ENCODE peak calls at places on chromosomes 11 and 22, in six cellular contexts. One of them, this sample, is unnamed.

GRCh38 chr22:29435236-29435635 is 3.1 kb upstream of the RFPL1 start:
- DNase-seq in A549: no peak
- DNase-seq in fibroblast of lung: peak; percentile 20
- DNase-seq in CD8-positive, alpha-beta T cell: no peak
- DNase-seq in mesenchymal stem cell: no peak
- DNase-seq in CD4-positive, alpha-beta memory T cell: no peak
- DNase-seq in this sample: no peak

GRCh38 chr11:48116843-48117242 is 99.8 kb upstream of the OR4B1 start:
- DNase-seq in CD8-positive, alpha-beta T cell: no peak
- DNase-seq in A549: peak; percentile 38
- DNase-seq in mesenchymal stem cell: peak; percentile 27
- DNase-seq in CD4-positive, alpha-beta memory T cell: no peak
- DNase-seq in fibroblast of lung: no peak
- DNase-seq in this sample: peak; percentile 50

GRCh38 chr11:124793466-124794278 is 6.5 kb downstream of the MSANTD2 start:
- DNase-seq in mesenchymal stem cell: peak; percentile 63
- DNase-seq in fibroblast of lung: peak; percentile 35
- DNase-seq in A549: peak; percentile 62
- DNase-seq in CD4-positive, alpha-beta memory T cell: no peak
- DNase-seq in CD8-positive, alpha-beta T cell: peak; percentile 21
- DNase-seq in this sample: peak; percentile 76

GRCh38 chr22:46674906-46675305 is 54.7 kb downstream of the GRAMD4 start:
- DNase-seq in CD8-positive, alpha-beta T cell: no peak
- DNase-seq in CD4-positive, alpha-beta memory T cell: no peak
- DNase-seq in mesenchymal stem cell: no peak
- DNase-seq in fibroblast of lung: no peak
- DNase-seq in A549: no peak
- DNase-seq in this sample: no peak

GRCh38 chr22:41504397-41504796 is 35.5 kb downstream of the ACO2 start:
- DNase-seq in CD4-positive, alpha-beta memory T cell: no peak
- DNase-seq in CD8-positive, alpha-beta T cell: no peak
- DNase-seq in fibroblast of lung: no peak
- DNase-seq in mesenchymal stem cell: no peak
- DNase-seq in A549: no peak
- DNase-seq in this sample: peak; percentile 69

GRCh38 chr11:78870655-78871054 is 296.0 kb upstream of the NARS2 start:
- DNase-seq in mesenchymal stem cell: no peak
- DNase-seq in CD4-positive, alpha-beta memory T cell: no peak
- DNase-seq in fibroblast of lung: no peak
- DNase-seq in A549: no peak
- DNase-seq in CD8-positive, alpha-beta T cell: no peak
- DNase-seq in this sample: no peak

GRCh38 chr22:19811811-19812771 is 42.6 kb downstream of the GNB1L start:
- DNase-seq in mesenchymal stem cell: no peak
- DNase-seq in CD8-positive, alpha-beta T cell: no peak
- DNase-seq in fibroblast of lung: no peak
- DNase-seq in CD4-positive, alpha-beta memory T cell: no peak
- DNase-seq in A549: no peak
- DNase-seq in this sample: no peak

GRCh38 chr22:34004058-34004457 is 83.8 kb upstream of the LARGE1 start:
- DNase-seq in CD8-positive, alpha-beta T cell: no peak
- DNase-seq in A549: no peak
- DNase-seq in fibroblast of lung: no peak
- DNase-seq in CD4-positive, alpha-beta memory T cell: no peak
- DNase-seq in mesenchymal stem cell: no peak
- DNase-seq in this sample: no peak

GRCh38 chr11:125074511-125075241 is 11.6 kb downstream of the SLC37A2 start:
- DNase-seq in mesenchymal stem cell: no peak
- DNase-seq in CD4-positive, alpha-beta memory T cell: no peak
- DNase-seq in CD8-positive, alpha-beta T cell: no peak
- DNase-seq in fibroblast of lung: no peak
- DNase-seq in A549: no peak
- DNase-seq in this sample: no peak

GRCh38 chr22:25281675-25282345 is 62.4 kb downstream of the CRYBB2 start:
- DNase-seq in CD4-positive, alpha-beta memory T cell: no peak
- DNase-seq in mesenchymal stem cell: no peak
- DNase-seq in A549: no peak
- DNase-seq in fibroblast of lung: no peak
- DNase-seq in CD8-positive, alpha-beta T cell: no peak
- DNase-seq in this sample: no peak

GRCh38 chr11:15724611-15725010 is 609.9 kb downstream of the INSC start:
- DNase-seq in CD4-positive, alpha-beta memory T cell: no peak
- DNase-seq in CD8-positive, alpha-beta T cell: no peak
- DNase-seq in mesenchymal stem cell: peak; percentile 43
- DNase-seq in fibroblast of lung: no peak
- DNase-seq in A549: no peak
- DNase-seq in this sample: no peak

GRCh38 chr11:125583496-125583895 is 9.2 kb upstream of the STT3A start:
- DNase-seq in CD8-positive, alpha-beta T cell: no peak
- DNase-seq in fibroblast of lung: no peak
- DNase-seq in A549: no peak
- DNase-seq in CD4-positive, alpha-beta memory T cell: no peak
- DNase-seq in mesenchymal stem cell: no peak
- DNase-seq in this sample: no peak

GRCh38 chr11:6225024-6225423 is 9.4 kb downstream of the FHIP1B start:
- DNase-seq in A549: no peak
- DNase-seq in CD8-positive, alpha-beta T cell: no peak
- DNase-seq in mesenchymal stem cell: no peak
- DNase-seq in fibroblast of lung: no peak
- DNase-seq in CD4-positive, alpha-beta memory T cell: no peak
- DNase-seq in this sample: no peak

GRCh38 chr22:17117890-17118289 is 3.3 kb downstream of the TMEM121B start:
- DNase-seq in CD4-positive, alpha-beta memory T cell: no peak
- DNase-seq in fibroblast of lung: no peak
- DNase-seq in CD8-positive, alpha-beta T cell: no peak
- DNase-seq in mesenchymal stem cell: no peak
- DNase-seq in A549: no peak
- DNase-seq in this sample: no peak

GRCh38 chr11:3840870-3841425 is at the start of gene RHOG:
- DNase-seq in mesenchymal stem cell: peak; percentile 92
- DNase-seq in CD4-positive, alpha-beta memory T cell: no peak
- DNase-seq in fibroblast of lung: peak; percentile 76
- DNase-seq in A549: peak; percentile 87
- DNase-seq in CD8-positive, alpha-beta T cell: peak; percentile 61
- DNase-seq in this sample: peak; percentile 78

GRCh38 chr11:6405837-6406236 is 13.1 kb downstream of the APBB1 start:
- DNase-seq in A549: no peak
- DNase-seq in fibroblast of lung: no peak
- DNase-seq in mesenchymal stem cell: no peak
- DNase-seq in CD8-positive, alpha-beta T cell: no peak
- DNase-seq in CD4-positive, alpha-beta memory T cell: no peak
- DNase-seq in this sample: no peak

GRCh38 chr22:39718921-39719320 is 148.4 kb downstream of the CACNA1I start:
- DNase-seq in mesenchymal stem cell: no peak
- DNase-seq in CD8-positive, alpha-beta T cell: no peak
- DNase-seq in CD4-positive, alpha-beta memory T cell: no peak
- DNase-seq in A549: no peak
- DNase-seq in fibroblast of lung: no peak
- DNase-seq in this sample: no peak

GRCh38 chr22:29744902-29745301 is 21.9 kb downstream of the ZMAT5 start:
- DNase-seq in A549: no peak
- DNase-seq in CD4-positive, alpha-beta memory T cell: no peak
- DNase-seq in mesenchymal stem cell: peak; percentile 7
- DNase-seq in fibroblast of lung: peak; percentile 27
- DNase-seq in CD8-positive, alpha-beta T cell: no peak
- DNase-seq in this sample: peak; percentile 57

GRCh38 chr11:81071641-81072040 is 1630.8 kb upstream of the TENM4 start:
- DNase-seq in CD4-positive, alpha-beta memory T cell: no peak
- DNase-seq in CD8-positive, alpha-beta T cell: no peak
- DNase-seq in fibroblast of lung: no peak
- DNase-seq in mesenchymal stem cell: no peak
- DNase-seq in A549: no peak
- DNase-seq in this sample: peak; percentile 96

GRCh38 chr11:63212742-63213141 is 30.7 kb downstream of the SLC22A25 start:
- DNase-seq in mesenchymal stem cell: peak; percentile 22
- DNase-seq in A549: peak; percentile 30
- DNase-seq in CD8-positive, alpha-beta T cell: no peak
- DNase-seq in CD4-positive, alpha-beta memory T cell: no peak
- DNase-seq in fibroblast of lung: peak; percentile 0
- DNase-seq in this sample: peak; percentile 66

GRCh38 chr11:22466809-22467208 is 128.6 kb downstream of the SLC17A6 start:
- DNase-seq in CD8-positive, alpha-beta T cell: no peak
- DNase-seq in CD4-positive, alpha-beta memory T cell: no peak
- DNase-seq in fibroblast of lung: peak; percentile 100
- DNase-seq in mesenchymal stem cell: peak; percentile 54
- DNase-seq in A549: peak; percentile 4
- DNase-seq in this sample: no peak

GRCh38 chr11:70928854-70929598 is 323.4 kb downstream of the SHANK2 start:
- DNase-seq in mesenchymal stem cell: no peak
- DNase-seq in A549: no peak
- DNase-seq in fibroblast of lung: no peak
- DNase-seq in CD8-positive, alpha-beta T cell: no peak
- DNase-seq in CD4-positive, alpha-beta memory T cell: no peak
- DNase-seq in this sample: no peak

GRCh38 chr22:39622881-39623367 is 52.4 kb downstream of the CACNA1I start:
- DNase-seq in mesenchymal stem cell: no peak
- DNase-seq in A549: peak; percentile 46
- DNase-seq in CD4-positive, alpha-beta memory T cell: peak; percentile 64
- DNase-seq in fibroblast of lung: peak; percentile 17
- DNase-seq in CD8-positive, alpha-beta T cell: peak; percentile 74
- DNase-seq in this sample: peak; percentile 37

GRCh38 chr22:22245935-22246525 is 1.4 kb downstream of the VPREB1 start:
- DNase-seq in A549: no peak
- DNase-seq in fibroblast of lung: no peak
- DNase-seq in CD4-positive, alpha-beta memory T cell: no peak
- DNase-seq in mesenchymal stem cell: no peak
- DNase-seq in CD8-positive, alpha-beta T cell: no peak
- DNase-seq in this sample: no peak

GRCh38 chr11:65485820-65486219 is 13.0 kb upstream of the MALAT1 start:
- DNase-seq in CD4-positive, alpha-beta memory T cell: no peak
- DNase-seq in mesenchymal stem cell: no peak
- DNase-seq in CD8-positive, alpha-beta T cell: no peak
- DNase-seq in fibroblast of lung: no peak
- DNase-seq in A549: no peak
- DNase-seq in this sample: no peak

GRCh38 chr11:1234054-1234720 is 11.3 kb downstream of the MUC5B start:
- DNase-seq in mesenchymal stem cell: no peak
- DNase-seq in CD4-positive, alpha-beta memory T cell: peak; percentile 13
- DNase-seq in CD8-positive, alpha-beta T cell: no peak
- DNase-seq in A549: no peak
- DNase-seq in fibroblast of lung: no peak
- DNase-seq in this sample: no peak

GRCh38 chr11:10317281-10317755 is 12.4 kb downstream of the ADM start:
- DNase-seq in CD4-positive, alpha-beta memory T cell: no peak
- DNase-seq in fibroblast of lung: no peak
- DNase-seq in CD8-positive, alpha-beta T cell: no peak
- DNase-seq in mesenchymal stem cell: no peak
- DNase-seq in A549: no peak
- DNase-seq in this sample: no peak
- H3K27ac ChIP-seq in CD4-positive, alpha-beta memory T cell: no peak overlapping the region
- H3K27ac ChIP-seq in fibroblast of lung: no peak overlapping the region
- H3K27ac ChIP-seq in CD8-positive, alpha-beta T cell: no peak overlapping the region
- H3K27ac ChIP-seq in mesenchymal stem cell: no peak overlapping the region
- H3K27ac ChIP-seq in A549: no peak overlapping the region
- H3K27ac ChIP-seq in this sample: no peak overlapping the region

DNA sequence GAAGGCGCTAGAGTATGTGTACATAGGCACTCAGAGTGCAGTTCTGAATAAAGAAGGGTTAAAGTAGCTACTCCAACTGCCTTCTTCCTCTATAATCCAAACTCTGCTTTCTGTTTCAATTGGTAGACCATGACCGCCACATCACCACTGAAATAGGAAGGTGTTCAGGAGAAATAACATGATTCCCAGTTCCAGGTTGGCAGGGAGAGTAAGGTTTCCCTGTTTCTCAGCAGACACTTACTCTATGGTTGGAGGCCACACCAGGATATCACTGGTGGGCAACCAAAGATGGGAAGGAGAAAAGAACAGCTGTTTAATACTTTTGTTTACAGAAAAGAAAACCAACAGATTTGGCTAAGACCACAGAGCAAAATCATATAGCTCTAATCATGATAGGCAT is 37.9 kb downstream of the PAK1 start:
- DNase-seq in fibroblast of lung: no peak
- DNase-seq in CD4-positive, alpha-beta memory T cell: no peak
- DNase-seq in CD8-positive, alpha-beta T cell: no peak
- DNase-seq in A549: no peak
- DNase-seq in mesenchymal stem cell: no peak
- DNase-seq in this sample: no peak
- H3K27ac ChIP-seq in fibroblast of lung: no peak overlapping the region
- H3K27ac ChIP-seq in CD4-positive, alpha-beta memory T cell: no peak overlapping the region
- H3K27ac ChIP-seq in CD8-positive, alpha-beta T cell: no peak overlapping the region
- H3K27ac ChIP-seq in A549: no peak overlapping the region
- H3K27ac ChIP-seq in mesenchymal stem cell: no peak overlapping the region
- H3K27ac ChIP-seq in this sample: no peak overlapping the region

DNA sequence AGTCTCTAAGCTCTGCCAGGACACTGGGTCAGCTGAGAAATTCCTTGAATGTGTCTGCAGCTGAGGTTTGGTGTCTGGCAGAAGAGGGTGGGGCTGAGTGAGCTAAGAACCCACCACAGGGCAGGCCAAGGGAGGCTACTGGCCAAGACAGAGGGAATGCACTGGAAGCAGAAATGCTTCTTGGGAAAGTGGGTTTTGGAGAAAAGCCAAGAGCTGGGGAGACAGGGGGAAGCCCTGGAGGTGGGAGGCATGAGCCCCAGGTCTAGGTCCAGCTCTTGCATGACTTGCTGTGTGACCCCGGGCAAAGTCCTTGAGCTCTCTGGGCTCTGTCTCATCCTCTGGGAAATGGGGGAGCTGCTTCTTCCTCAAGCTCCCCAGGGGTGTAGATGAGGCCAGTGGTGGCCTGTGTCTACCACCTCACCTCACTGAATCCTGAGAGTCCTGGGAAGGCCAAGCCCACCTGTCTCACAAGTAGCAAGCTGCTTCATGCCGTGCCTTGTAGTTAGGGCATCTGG is 2.3 kb downstream of the MMP11 start:
- DNase-seq in CD8-positive, alpha-beta T cell: no peak
- DNase-seq in mesenchymal stem cell: peak; percentile 73
- DNase-seq in A549: peak; percentile 19
- DNase-seq in fibroblast of lung: peak; percentile 76
- DNase-seq in CD4-positive, alpha-beta memory T cell: no peak
- DNase-seq in this sample: no peak
- H3K27ac ChIP-seq in CD8-positive, alpha-beta T cell: no peak overlapping the region
- H3K27ac ChIP-seq in mesenchymal stem cell: no peak overlapping the region
- H3K27ac ChIP-seq in A549: no peak overlapping the region
- H3K27ac ChIP-seq in fibroblast of lung: no peak overlapping the region
- H3K27ac ChIP-seq in CD4-positive, alpha-beta memory T cell: no peak overlapping the region
- H3K27ac ChIP-seq in this sample: no peak overlapping the region

DNA sequence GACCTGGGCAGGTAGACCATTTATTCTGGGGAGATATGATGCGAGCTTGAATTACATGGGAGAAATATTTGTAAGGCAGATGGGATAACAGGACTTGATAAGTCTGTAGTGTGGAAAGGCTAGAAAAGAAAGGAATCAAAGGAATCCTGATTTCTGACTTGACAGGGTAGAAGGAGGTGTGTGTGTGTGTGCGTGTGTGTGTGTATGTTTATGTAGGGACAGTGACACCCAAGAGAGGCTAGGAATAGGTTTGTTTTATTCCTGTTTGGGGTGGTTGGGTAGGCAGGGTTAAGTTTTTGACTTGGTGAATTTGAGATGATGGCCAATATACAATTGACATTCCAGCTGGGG is 390 bp upstream of the HTATIP2 start:
- DNase-seq in CD4-positive, alpha-beta memory T cell: no peak
- DNase-seq in A549: no peak
- DNase-seq in CD8-positive, alpha-beta T cell: no peak
- DNase-seq in mesenchymal stem cell: no peak
- DNase-seq in fibroblast of lung: no peak
- DNase-seq in this sample: no peak
- H3K27ac ChIP-seq in CD4-positive, alpha-beta memory T cell: peak overlapping the region; percentile 70
- H3K27ac ChIP-seq in A549: peak overlapping the region; percentile 92
- H3K27ac ChIP-seq in CD8-positive, alpha-beta T cell: peak overlapping the region; percentile 68
- H3K27ac ChIP-seq in mesenchymal stem cell: no peak overlapping the region
- H3K27ac ChIP-seq in fibroblast of lung: no peak overlapping the region
- H3K27ac ChIP-seq in this sample: no peak overlapping the region

GRCh38 chr11:108559340-108559739 is 34.2 kb downstream of the EXPH5 start:
- DNase-seq in CD8-positive, alpha-beta T cell: no peak
- DNase-seq in mesenchymal stem cell: peak; percentile 16
- DNase-seq in A549: no peak
- DNase-seq in CD4-positive, alpha-beta memory T cell: no peak
- DNase-seq in fibroblast of lung: peak; percentile 84
- DNase-seq in this sample: no peak
- H3K27ac ChIP-seq in CD8-positive, alpha-beta T cell: no peak overlapping the region
- H3K27ac ChIP-seq in mesenchymal stem cell: peak overlapping the region; percentile 58
- H3K27ac ChIP-seq in A549: no peak overlapping the region
- H3K27ac ChIP-seq in CD4-positive, alpha-beta memory T cell: no peak overlapping the region
- H3K27ac ChIP-seq in fibroblast of lung: peak overlapping the region; percentile 50
- H3K27ac ChIP-seq in this sample: no peak overlapping the region